ENCODE peak calls at places on chromosome 16, in nine cellular contexts. D is IMR-90, K is NB4, N is transverse colon, J is HepG2, L is A549, B is Peyer's patch, E is endothelial cell of umbilical vein, H is prostate gland. P is an unnamed sample.

GRCh38 chr16:50986453-50986852 is 164.6 kb downstream of the SALL1 start:
- DNase-seq in J (no peak), B (no peak), D (no peak), L (no peak), K (no peak), N (no peak), E (no peak), H (no peak), P (no peak)

GRCh38 chr16:67966549-67967182 is 1.8 kb downstream of the SLC12A4 start:
- DNase-seq in L (no peak), J (peak), B (no peak), N (no peak), K (peak), H (no peak), D (no peak), E (peak), P (no peak)

GRCh38 chr16:74117798-74118197 is 178.8 kb upstream of the PSMD7 start:
- DNase-seq in J (no peak), E (no peak), H (no peak), D (no peak), N (no peak), K (no peak), L (no peak), B (no peak), P (no peak)

GRCh38 chr16:59510008-59510424 is 775.9 kb upstream of the GOT2 start:
- DNase-seq in D (no peak), N (no peak), J (no peak), B (no peak), K (no peak), E (no peak), H (no peak), L (peak), P (no peak)

GRCh38 chr16:88883117-88883895 is 16.8 kb upstream of the PABPN1L start:
- DNase-seq in J (no peak), L (no peak), N (no peak), H (no peak), E (no peak), B (no peak), D (no peak), K (no peak), P (no peak)

GRCh38 chr16:17166095-17166494 is 304.7 kb downstream of the XYLT1 start:
- DNase-seq in L (no peak), B (no peak), N (no peak), D (peak), J (no peak), E (no peak), H (no peak), K (no peak), P (no peak)

GRCh38 chr16:86570542-86571196 is 4.0 kb downstream of the FOXC2 start:
- DNase-seq in E (no peak), L (no peak), N (no peak), J (no peak), D (no peak), K (no peak), H (no peak), B (no peak), P (no peak)

GRCh38 chr16:28213396-28213795 is 1.6 kb upstream of the XPO6 start:
- DNase-seq in D (no peak), K (no peak), B (no peak), H (no peak), E (peak), N (no peak), L (no peak), J (no peak), P (no peak)

GRCh38 chr16:11161974-11162373 is 94.0 kb downstream of the SOCS1 start:
- DNase-seq in H (no peak), E (no peak), D (no peak), N (no peak), J (no peak), B (no peak), L (no peak), K (no peak), P (no peak)

GRCh38 chr16:49858200-49859129 is 2.6 kb upstream of the ZNF423 start:
- DNase-seq in N (peak), E (peak), K (peak), D (no peak), J (no peak), L (peak), B (no peak), H (no peak), P (no peak)

GRCh38 chr16:73131153-73131862 is 83.4 kb upstream of the ZFHX3 start:
- DNase-seq in J (no peak), H (no peak), K (no peak), L (no peak), N (no peak), E (peak), D (no peak), B (no peak), P (peak)

GRCh38 chr16:47244206-47244605 is 100.5 kb upstream of the NETO2 start:
- DNase-seq in H (no peak), E (no peak), B (no peak), N (no peak), J (no peak), K (no peak), L (no peak), D (no peak), P (no peak)

GRCh38 chr16:87178177-87178863 is 138.9 kb downstream of the C16orf95 start:
- DNase-seq in L (no peak), D (no peak), N (no peak), H (no peak), E (peak), J (no peak), B (no peak), K (no peak), P (no peak)

GRCh38 chr16:17748005-17748719 is 277.4 kb upstream of the XYLT1 start:
- DNase-seq in E (no peak), L (no peak), H (no peak), K (no peak), J (no peak), D (no peak), N (no peak), B (no peak), P (no peak)

GRCh38 chr16:11796227-11797165 is 562 bp downstream of the ZC3H7A start:
- DNase-seq in D (peak), L (peak), H (peak), N (peak), J (peak), B (peak), E (peak), K (peak), P (peak)

GRCh38 chr16:72455743-72456659 is 284.0 kb upstream of the PMFBP1 start:
- DNase-seq in K (no peak), J (peak), N (peak), B (no peak), H (peak), D (no peak), L (no peak), E (peak), P (no peak)

GRCh38 chr16:7025616-7026190 is 306.9 kb upstream of the RBFOX1 start:
- DNase-seq in B (no peak), D (no peak), J (peak), N (peak), K (peak), E (no peak), H (peak), L (peak), P (peak)

GRCh38 chr16:25126820-25127232 is 15.3 kb downstream of the LCMT1 start:
- DNase-seq in H (no peak), N (peak), K (peak), E (peak), B (no peak), J (peak), D (peak), L (peak), P (no peak)

GRCh38 chr16:4639899-4640509 is 15.4 kb downstream of the MGRN1 start:
- DNase-seq in K (no peak), D (no peak), B (no peak), H (no peak), E (no peak), L (no peak), N (no peak), J (no peak), P (no peak)

GRCh38 chr16:66324785-66325184 is 41.7 kb upstream of the CDH5 start:
- DNase-seq in J (peak), H (no peak), D (no peak), L (peak), N (no peak), E (peak), K (peak), B (no peak), P (no peak)

GRCh38 chr16:86639354-86639753 is 61.0 kb downstream of the FOXL1 start:
- DNase-seq in E (no peak), L (no peak), N (no peak), J (no peak), H (no peak), D (no peak), K (no peak), B (no peak), P (peak)

GRCh38 chr16:14562691-14563491 is 67.2 kb downstream of the PARN start:
- DNase-seq in D (peak), B (no peak), N (peak), H (peak), L (peak), E (no peak), K (peak), J (peak), P (no peak)

GRCh38 chr16:35492225-35492624 is 2032.8 kb downstream of the TP53TG3F start:
- DNase-seq in D (no peak), B (no peak), J (no peak), L (no peak), K (no peak), E (no peak), N (no peak), H (no peak), P (no peak)

GRCh38 chr16:72787519-72788268 is 260.2 kb downstream of the ZFHX3 start:
- DNase-seq in E (peak), D (peak), J (no peak), K (peak), N (peak), L (no peak), H (peak), B (peak), P (peak)

GRCh38 chr16:83954577-83955016 is 1.6 kb downstream of the OSGIN1 start:
- DNase-seq in H (no peak), L (no peak), B (no peak), K (peak), N (peak), E (no peak), J (peak), D (peak), P (no peak)

GRCh38 chr16:85303354-85303883 is 191.1 kb upstream of the CIBAR2 start:
- DNase-seq in E (peak), H (peak), B (peak), K (peak), N (peak), D (no peak), J (peak), L (peak), P (no peak)
- H3K4me3 ChIP-seq in E (no peak), H (no peak), B (peak), K (no peak), N (no peak), D (no peak), J (no peak), L (peak), P (no peak)

GRCh38 chr16:16145286-16145685 is 78.0 kb downstream of the ABCC6 start:
- DNase-seq in H (no peak), L (no peak), J (no peak), D (no peak), B (no peak), K (no peak), N (no peak), E (no peak), P (no peak)
- TF ChIP-seq CTCF in H (no peak), L (no peak), J (peak), D (no peak), B (no peak), K (no peak), N (no peak), E (no peak), P (no peak)

GRCh38 chr16:9219811-9220210 is 128.4 kb downstream of the HAPSTR1 start:
- DNase-seq in D (no peak), B (no peak), K (no peak), J (no peak), L (no peak), E (no peak), H (no peak), N (no peak), P (no peak)
- TF ChIP-seq POLR2A in D (no peak), B (no peak), K (no peak), J (no peak), L (no peak), E (no peak), H (no peak), N (no peak), P (no peak)

GRCh38 chr16:85302018-85302847 is 190.0 kb upstream of the CIBAR2 start:
- DNase-seq in E (no peak), N (no peak), J (no peak), L (no peak), B (no peak), D (peak), K (peak), H (no peak), P (no peak)

GRCh38 chr16:85301171-85301690 is 189.0 kb upstream of the CIBAR2 start:
- DNase-seq in L (no peak), D (no peak), K (no peak), E (no peak), J (no peak), H (no peak), B (no peak), N (no peak), P (no peak)

GRCh38 chr16:85300451-85300968 is 188.2 kb upstream of the CIBAR2 start:
- DNase-seq in L (no peak), B (no peak), D (no peak), N (no peak), J (no peak), H (no peak), K (no peak), E (no peak), P (no peak)

GRCh38 chr16:85304337-85304736 is 192.1 kb upstream of the CIBAR2 start:
- DNase-seq in E (no peak), J (no peak), L (no peak), N (no peak), H (no peak), K (no peak), D (no peak), B (peak), P (no peak)

DNA sequence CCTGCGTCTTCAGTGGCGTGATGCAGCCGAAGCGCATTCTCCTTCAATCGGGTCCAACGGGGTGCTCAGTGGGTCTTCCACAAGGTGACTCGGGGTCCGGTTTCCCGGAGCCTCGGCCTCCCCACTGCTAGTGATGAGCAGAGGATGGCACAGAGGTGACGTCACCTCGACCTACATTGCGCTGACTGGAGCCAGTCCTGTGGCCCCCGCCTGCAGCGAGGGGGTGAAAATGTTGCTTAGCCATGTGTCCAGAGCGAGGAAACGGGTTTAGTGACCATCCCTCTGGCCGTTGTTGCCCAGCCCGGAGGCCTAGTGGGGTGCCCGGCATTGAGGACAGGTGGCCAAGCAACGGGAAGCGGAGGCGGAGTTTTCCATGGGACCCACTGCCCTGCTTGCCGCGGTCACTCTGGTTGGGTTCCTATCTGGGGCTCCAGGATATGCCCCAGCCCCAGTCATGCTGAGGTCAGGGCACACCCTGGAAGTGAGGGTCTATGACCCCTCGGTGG is 190.6 kb upstream of the CIBAR2 start:
- DNase-seq in L (no peak), K (no peak), H (no peak), B (no peak), N (no peak), J (no peak), D (no peak), E (no peak), P (no peak)
- H3K4me3 ChIP-seq in L (peak), K (no peak), H (no peak), B (no peak), N (no peak), J (no peak), D (no peak), E (no peak), P (no peak)

P was measured in lower leg skin.